ENCODE peak calls at places on chromosomes 16 and 17, in seven cellular contexts. Q, T, X, M, Z, N and A are unnamed samples.

GRCh38 chr16:66569131-66569530 is 2.9 kb downstream of the CMTM1 start:
- DNase-seq in Q (no peak), T (no peak), X (no peak), M (no peak), Z (no peak), N (no peak), A (no peak)

GRCh38 chr16:4517812-4518211 is 20.8 kb downstream of the CDIP1 start:
- DNase-seq in Q (no peak), T (no peak), X (no peak), M (no peak), Z (no peak), N (no peak), A (no peak)

GRCh38 chr17:51815097-51815496 is 343.4 kb downstream of the CA10 start:
- DNase-seq in Q (no peak), T (no peak), X (no peak), M (no peak), Z (no peak), N (no peak), A (no peak)

GRCh38 chr17:17342242-17342945 is 39.2 kb downstream of the NT5M start:
- DNase-seq in Q (no peak), T (peak), X (no peak), M (no peak), Z (peak), N (no peak), A (no peak)

GRCh38 chr16:75096730-75097129 is 19.9 kb downstream of the LDHD start:
- DNase-seq in Q (no peak), T (no peak), X (peak), M (no peak), Z (no peak), N (no peak), A (no peak)

GRCh38 chr16:16096161-16096857 is 127.0 kb downstream of the ABCC6 start:
- DNase-seq in Q (no peak), T (no peak), X (no peak), M (peak), Z (no peak), N (no peak), A (no peak)

GRCh38 chr17:69473801-69474170 is 59.3 kb downstream of the MAP2K6 start:
- DNase-seq in Q (no peak), T (no peak), X (no peak), M (no peak), Z (no peak), N (no peak), A (no peak)

GRCh38 chr17:78281249-78281865 is 49.9 kb downstream of the TMEM235 start:
- DNase-seq in Q (no peak), T (no peak), X (no peak), M (no peak), Z (no peak), N (no peak), A (no peak)

GRCh38 chr17:28384281-28385036 is 13.0 kb downstream of the SARM1 start:
- DNase-seq in Q (peak), T (no peak), X (peak), M (peak), Z (peak), N (peak), A (peak)

GRCh38 chr16:58409316-58409973 is 17.2 kb downstream of the GINS3 start:
- DNase-seq in Q (no peak), T (no peak), X (peak), M (peak), Z (no peak), N (peak), A (no peak)

GRCh38 chr17:42428141-42428944 is 5.3 kb upstream of the CAVIN1 start:
- DNase-seq in Q (no peak), T (no peak), X (no peak), M (no peak), Z (no peak), N (no peak), A (no peak)

GRCh38 chr16:29011112-29011511 is 26.3 kb downstream of the LAT start:
- DNase-seq in Q (no peak), T (no peak), X (no peak), M (no peak), Z (no peak), N (no peak), A (no peak)
- TF ChIP-seq CTCF in Q (peak), T (no peak), X (no peak), M (no peak), Z (no peak), N (no peak), A (no peak)

GRCh38 chr17:80008383-80008840 is 27.3 kb downstream of the TBC1D16 start:
- DNase-seq in Q (peak), T (peak), X (peak), M (peak), Z (peak), N (peak), A (peak)
- TF ChIP-seq CTCF in Q (peak), T (peak), X (peak), M (peak), Z (peak), N (peak), A (peak)

GRCh38 chr17:55996826-55997225 is 156.4 kb upstream of the ANKFN1 start:
- DNase-seq in Q (no peak), T (no peak), X (no peak), M (no peak), Z (no peak), N (no peak), A (no peak)
- TF ChIP-seq CTCF in Q (no peak), T (no peak), X (no peak), M (no peak), Z (no peak), N (no peak), A (no peak)

GRCh38 chr16:25256821-25257503 is 683 bp downstream of the ZKSCAN2 start:
- DNase-seq in Q (no peak), T (no peak), X (peak), M (no peak), Z (no peak), N (no peak), A (no peak)
- TF ChIP-seq CTCF in Q (no peak), T (no peak), X (no peak), M (no peak), Z (no peak), N (no peak), A (no peak)

GRCh38 chr17:80195671-80196529 is 24.2 kb downstream of the SGSH start:
- DNase-seq in Q (no peak), T (no peak), X (no peak), M (no peak), Z (no peak), N (no peak), A (peak)
- TF ChIP-seq CTCF in Q (peak), T (no peak), X (peak), M (peak), Z (peak), N (peak), A (peak)

DNA sequence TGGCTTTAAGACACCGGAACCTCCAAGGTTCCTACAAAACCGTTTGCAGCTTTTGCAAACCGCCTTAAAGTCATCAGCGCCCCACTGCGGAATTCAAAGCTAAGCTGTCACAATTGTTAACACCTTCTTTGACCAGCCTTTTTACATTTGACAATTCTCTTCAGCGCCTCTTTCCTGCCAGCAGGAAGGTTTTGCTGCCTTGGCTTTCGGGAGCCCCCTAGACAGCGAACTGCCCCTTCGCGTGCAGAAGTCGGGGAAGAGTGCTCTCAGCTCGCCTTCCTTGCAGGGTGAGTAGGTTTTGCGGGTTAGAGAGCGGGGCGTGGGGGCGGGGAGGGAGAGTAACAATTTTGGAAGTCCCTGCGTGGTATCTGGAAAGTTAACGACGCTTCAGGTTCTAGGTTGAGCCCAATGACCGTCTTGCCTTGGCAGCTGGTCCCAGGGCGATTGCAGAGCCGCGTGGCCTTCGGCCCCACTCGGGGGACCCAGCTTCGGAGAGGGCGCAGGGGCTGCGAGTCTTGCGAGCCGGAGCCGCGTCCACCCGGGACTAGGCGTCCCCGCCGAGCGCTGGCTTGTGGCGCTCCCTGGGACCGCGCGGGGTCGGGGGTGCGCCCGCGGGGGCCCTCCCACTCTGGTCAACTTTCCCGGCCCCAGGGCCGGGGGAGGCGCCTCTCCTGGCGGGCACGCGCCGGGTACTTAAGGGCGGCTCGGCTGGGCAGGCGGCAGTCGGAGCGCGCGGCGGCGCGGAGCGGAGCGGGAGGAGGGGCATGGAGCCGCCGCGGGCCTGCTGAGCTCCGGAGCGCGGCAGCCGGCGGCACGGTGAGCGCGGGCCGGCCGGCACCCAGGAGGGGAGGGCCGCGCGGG is at the start of gene HAS3:
- DNase-seq in Q (peak), T (no peak), X (peak), M (peak), Z (no peak), N (peak), A (no peak)
- TF ChIP-seq CTCF in Q (peak), T (no peak), X (peak), M (no peak), Z (no peak), N (peak), A (no peak)

GRCh38 chr16:30977502-30977901 is 7.5 kb upstream of the HSD3B7 start:
- DNase-seq in Q (no peak), T (no peak), X (no peak), M (no peak), Z (no peak), N (no peak), A (no peak)
- TF ChIP-seq CTCF in Q (peak), T (no peak), X (no peak), M (peak), Z (no peak), N (no peak), A (peak)